ENCODE peak calls at places on chromosomes 13 and 19, in ten cellular contexts. One of them, this sample, is unnamed.

GRCh38 chr19:2663920-2664571 is 38.4 kb downstream of the GNG7 start:
- DNase-seq in M059J: no peak
- DNase-seq in IMR-90: no peak
- DNase-seq in mesenchymal stem cell: no peak
- DNase-seq in HEK293T: no peak
- DNase-seq in HuH-7: no peak
- DNase-seq in H54: no peak
- DNase-seq in astrocyte of the spinal cord: no peak
- DNase-seq in psoas muscle: no peak
- DNase-seq in T1000: no peak
- DNase-seq in this sample: no peak

GRCh38 chr13:108463365-108463764 is 166.0 kb upstream of the MYO16 start:
- DNase-seq in M059J: peak
- DNase-seq in mesenchymal stem cell: peak
- DNase-seq in HuH-7: no peak
- DNase-seq in H54: peak
- DNase-seq in T1000: peak
- DNase-seq in HEK293T: no peak
- DNase-seq in psoas muscle: no peak
- DNase-seq in astrocyte of the spinal cord: peak
- DNase-seq in IMR-90: peak
- DNase-seq in this sample: peak

GRCh38 chr13:109999659-110000533 is 213.5 kb upstream of the IRS2 start:
- DNase-seq in astrocyte of the spinal cord: no peak
- DNase-seq in IMR-90: no peak
- DNase-seq in mesenchymal stem cell: no peak
- DNase-seq in HuH-7: no peak
- DNase-seq in M059J: no peak
- DNase-seq in HEK293T: no peak
- DNase-seq in psoas muscle: no peak
- DNase-seq in T1000: no peak
- DNase-seq in H54: no peak
- DNase-seq in this sample: no peak

GRCh38 chr19:50486823-50487515 is 10.3 kb upstream of the GARIN5A start:
- DNase-seq in HEK293T: peak
- DNase-seq in M059J: peak
- DNase-seq in HuH-7: no peak
- DNase-seq in mesenchymal stem cell: peak
- DNase-seq in IMR-90: peak
- DNase-seq in psoas muscle: peak
- DNase-seq in H54: peak
- DNase-seq in astrocyte of the spinal cord: peak
- DNase-seq in T1000: no peak
- DNase-seq in this sample: peak

GRCh38 chr13:31982124-31982523 is 49.5 kb upstream of the FRY start:
- DNase-seq in astrocyte of the spinal cord: no peak
- DNase-seq in HEK293T: no peak
- DNase-seq in T1000: no peak
- DNase-seq in M059J: peak
- DNase-seq in H54: no peak
- DNase-seq in IMR-90: no peak
- DNase-seq in psoas muscle: no peak
- DNase-seq in HuH-7: no peak
- DNase-seq in mesenchymal stem cell: no peak
- DNase-seq in this sample: no peak

GRCh38 chr19:17777840-17778620 is 16.9 kb upstream of the B3GNT3 start:
- DNase-seq in H54: peak
- DNase-seq in T1000: no peak
- DNase-seq in HEK293T: peak
- DNase-seq in HuH-7: peak
- DNase-seq in IMR-90: peak
- DNase-seq in astrocyte of the spinal cord: peak
- DNase-seq in M059J: no peak
- DNase-seq in psoas muscle: peak
- DNase-seq in mesenchymal stem cell: peak
- DNase-seq in this sample: peak

GRCh38 chr13:42893346-42893745 is 98.7 kb downstream of the EPSTI1 start:
- DNase-seq in astrocyte of the spinal cord: peak
- DNase-seq in M059J: peak
- DNase-seq in psoas muscle: no peak
- DNase-seq in IMR-90: peak
- DNase-seq in mesenchymal stem cell: peak
- DNase-seq in T1000: no peak
- DNase-seq in HEK293T: no peak
- DNase-seq in H54: no peak
- DNase-seq in HuH-7: no peak
- DNase-seq in this sample: peak

GRCh38 chr19:21023901-21024300 is 3.4 kb downstream of the ZNF430 start:
- DNase-seq in T1000: no peak
- DNase-seq in IMR-90: peak
- DNase-seq in H54: no peak
- DNase-seq in mesenchymal stem cell: no peak
- DNase-seq in HEK293T: no peak
- DNase-seq in HuH-7: no peak
- DNase-seq in psoas muscle: no peak
- DNase-seq in astrocyte of the spinal cord: peak
- DNase-seq in M059J: peak
- DNase-seq in this sample: no peak

GRCh38 chr13:30222253-30222652 is 85.1 kb downstream of the KATNAL1 start:
- DNase-seq in M059J: peak
- DNase-seq in H54: no peak
- DNase-seq in mesenchymal stem cell: peak
- DNase-seq in HEK293T: no peak
- DNase-seq in HuH-7: no peak
- DNase-seq in astrocyte of the spinal cord: peak
- DNase-seq in psoas muscle: no peak
- DNase-seq in T1000: no peak
- DNase-seq in IMR-90: peak
- DNase-seq in this sample: no peak

GRCh38 chr19:29636553-29637325 is 28.5 kb upstream of the PLEKHF1 start:
- DNase-seq in M059J: no peak
- DNase-seq in psoas muscle: no peak
- DNase-seq in H54: no peak
- DNase-seq in IMR-90: no peak
- DNase-seq in HEK293T: no peak
- DNase-seq in T1000: no peak
- DNase-seq in mesenchymal stem cell: no peak
- DNase-seq in HuH-7: no peak
- DNase-seq in astrocyte of the spinal cord: no peak
- DNase-seq in this sample: no peak

GRCh38 chr13:91470084-91470621 is 71.7 kb downstream of the GPC5 start:
- DNase-seq in astrocyte of the spinal cord: no peak
- DNase-seq in H54: no peak
- DNase-seq in mesenchymal stem cell: no peak
- DNase-seq in psoas muscle: no peak
- DNase-seq in M059J: no peak
- DNase-seq in IMR-90: no peak
- DNase-seq in HEK293T: no peak
- DNase-seq in HuH-7: no peak
- DNase-seq in T1000: no peak
- DNase-seq in this sample: no peak

GRCh38 chr13:97417698-97418097 is 16.3 kb upstream of the RAP2A start:
- DNase-seq in T1000: no peak
- DNase-seq in H54: no peak
- DNase-seq in HEK293T: no peak
- DNase-seq in M059J: no peak
- DNase-seq in IMR-90: no peak
- DNase-seq in astrocyte of the spinal cord: no peak
- DNase-seq in mesenchymal stem cell: no peak
- DNase-seq in HuH-7: no peak
- DNase-seq in psoas muscle: no peak
- DNase-seq in this sample: no peak

GRCh38 chr19:1590641-1591397 is 1.8 kb downstream of the MBD3 start:
- DNase-seq in mesenchymal stem cell: peak
- DNase-seq in psoas muscle: no peak
- DNase-seq in IMR-90: no peak
- DNase-seq in M059J: no peak
- DNase-seq in HEK293T: no peak
- DNase-seq in HuH-7: no peak
- DNase-seq in H54: no peak
- DNase-seq in astrocyte of the spinal cord: peak
- DNase-seq in T1000: no peak
- DNase-seq in this sample: peak

GRCh38 chr19:12872941-12873890 is 8.0 kb downstream of the DNASE2 start:
- DNase-seq in psoas muscle: peak
- DNase-seq in M059J: peak
- DNase-seq in astrocyte of the spinal cord: peak
- DNase-seq in H54: peak
- DNase-seq in HEK293T: peak
- DNase-seq in T1000: no peak
- DNase-seq in IMR-90: peak
- DNase-seq in mesenchymal stem cell: peak
- DNase-seq in HuH-7: no peak
- DNase-seq in this sample: peak

GRCh38 chr13:75312884-75313520 is 169.0 kb downstream of the TBC1D4 start:
- DNase-seq in M059J: peak
- DNase-seq in astrocyte of the spinal cord: no peak
- DNase-seq in HEK293T: no peak
- DNase-seq in IMR-90: no peak
- DNase-seq in mesenchymal stem cell: no peak
- DNase-seq in H54: no peak
- DNase-seq in HuH-7: no peak
- DNase-seq in psoas muscle: no peak
- DNase-seq in T1000: no peak
- DNase-seq in this sample: no peak

GRCh38 chr13:91398413-91399188 is at the start of gene GPC5:
- DNase-seq in M059J: peak
- DNase-seq in H54: peak
- DNase-seq in T1000: peak
- DNase-seq in mesenchymal stem cell: peak
- DNase-seq in IMR-90: peak
- DNase-seq in HuH-7: peak
- DNase-seq in astrocyte of the spinal cord: peak
- DNase-seq in psoas muscle: peak
- DNase-seq in HEK293T: peak
- DNase-seq in this sample: peak

GRCh38 chr19:8334458-8335342 is 8.4 kb downstream of the KANK3 start:
- DNase-seq in psoas muscle: peak
- DNase-seq in HEK293T: peak
- DNase-seq in mesenchymal stem cell: peak
- DNase-seq in M059J: peak
- DNase-seq in T1000: peak
- DNase-seq in IMR-90: peak
- DNase-seq in H54: no peak
- DNase-seq in astrocyte of the spinal cord: peak
- DNase-seq in HuH-7: peak
- DNase-seq in this sample: peak

This sample was measured in endothelial cell of umbilical vein.